ENCODE peak calls at places on chromosomes 3 and 15, in seven cellular contexts. N is esophagus squamous epithelium, W is ELF-1, X is GF-D8, E is NCI-H748 treated with DMSO at 0.1 percent for 48 hours, Q is GM23248, H is spleen. L is an unnamed sample.

GRCh38 chr15:74767167-74768098 is 14.4 kb upstream of the CSK start:
- DNase-seq in N (no peak), W (no peak), X (no peak), E (no peak), Q (no peak), H (no peak), L (no peak)

GRCh38 chr15:56608140-56608778 is 125.0 kb downstream of the ZNF280D start:
- DNase-seq in N (no peak), W (no peak), X (no peak), E (no peak), Q (no peak), H (no peak), L (peak)

GRCh38 chr3:64599651-64600050 is 88.1 kb downstream of the ADAMTS9 start:
- DNase-seq in N (no peak), W (no peak), X (no peak), E (no peak), Q (no peak), H (no peak), L (no peak)

GRCh38 chr3:159881208-159881607 is 107.4 kb upstream of the IL12A start:
- DNase-seq in N (no peak), W (no peak), X (no peak), E (no peak), Q (no peak), H (no peak), L (no peak)

GRCh38 chr15:67766963-67767362 is 58.3 kb upstream of the SKOR1 start:
- DNase-seq in N (no peak), W (no peak), X (no peak), E (no peak), Q (no peak), H (no peak), L (no peak)

GRCh38 chr3:56467108-56467507 is 1.2 kb downstream of the ERC2 start:
- DNase-seq in N (no peak), W (peak), X (no peak), E (peak), Q (no peak), H (no peak), L (no peak)

GRCh38 chr3:111747490-111747889 is 111.6 kb upstream of the PHLDB2 start:
- DNase-seq in N (no peak), W (no peak), X (no peak), E (no peak), Q (peak), H (no peak), L (no peak)

GRCh38 chr3:153099131-153099530 is 62.9 kb upstream of the RAP2B start:
- DNase-seq in N (no peak), W (no peak), X (no peak), E (no peak), Q (no peak), H (no peak), L (no peak)

GRCh38 chr15:91807122-91807521 is 46.4 kb upstream of the SLCO3A1 start:
- DNase-seq in N (no peak), W (no peak), X (no peak), E (peak), Q (no peak), H (no peak), L (no peak)

GRCh38 chr15:41599061-41599460 is 40.0 kb downstream of the TYRO3 start:
- DNase-seq in N (no peak), W (no peak), X (no peak), E (no peak), Q (no peak), H (no peak), L (no peak)

GRCh38 chr3:156483426-156483825 is 71.5 kb downstream of the SSR3 start:
- DNase-seq in N (no peak), W (no peak), X (no peak), E (no peak), Q (peak), H (no peak), L (peak)

GRCh38 chr15:91142097-91142744 is 42.2 kb downstream of the SV2B start:
- DNase-seq in N (no peak), W (no peak), X (peak), E (no peak), Q (peak), H (no peak), L (no peak)

GRCh38 chr15:57444877-57445513 is 68.7 kb downstream of the CGNL1 start:
- DNase-seq in N (no peak), W (no peak), X (no peak), E (no peak), Q (peak), H (no peak), L (no peak)

GRCh38 chr3:139737682-139738361 is 60.0 kb upstream of the NMNAT3 start:
- DNase-seq in N (no peak), W (no peak), X (no peak), E (no peak), Q (no peak), H (no peak), L (no peak)

GRCh38 chr3:174116421-174116820 is 718.9 kb downstream of the NLGN1 start:
- DNase-seq in N (no peak), W (no peak), X (no peak), E (no peak), Q (peak), H (no peak), L (no peak)

GRCh38 chr3:10392244-10392643 is 71.3 kb upstream of the SEC13 start:
- DNase-seq in N (no peak), W (no peak), X (no peak), E (no peak), Q (no peak), H (peak), L (no peak)

GRCh38 chr3:164326714-164327113 is 751.6 kb downstream of the SI start:
- DNase-seq in N (no peak), W (no peak), X (no peak), E (no peak), Q (no peak), H (no peak), L (no peak)

GRCh38 chr3:58725326-58725853 is 58.8 kb upstream of the FAM3D start:
- DNase-seq in N (no peak), W (no peak), X (no peak), E (no peak), Q (no peak), H (no peak), L (no peak)

GRCh38 chr3:140995881-140996280 is 54.2 kb downstream of the SLC25A36 start:
- DNase-seq in N (no peak), W (no peak), X (no peak), E (no peak), Q (peak), H (no peak), L (no peak)

GRCh38 chr3:131031660-131032059 is 5.0 kb downstream of the NEK11 start:
- DNase-seq in N (no peak), W (no peak), X (no peak), E (no peak), Q (peak), H (no peak), L (peak)

GRCh38 chr15:72231847-72232461 is 964 bp upstream of the PKM start:
- DNase-seq in N (peak), W (peak), X (peak), E (peak), Q (peak), H (no peak), L (peak)

GRCh38 chr3:1214928-1215327 is 122.1 kb downstream of the CNTN6 start:
- DNase-seq in N (no peak), W (no peak), X (no peak), E (no peak), Q (peak), H (no peak), L (no peak)

GRCh38 chr15:66642514-66642913 is 59.5 kb upstream of the SMAD6 start:
- DNase-seq in N (no peak), W (no peak), X (no peak), E (no peak), Q (no peak), H (no peak), L (no peak)

GRCh38 chr3:15713364-15713763 is 84.4 kb downstream of the ANKRD28 start:
- DNase-seq in N (no peak), W (no peak), X (no peak), E (no peak), Q (no peak), H (no peak), L (no peak)

GRCh38 chr3:188187055-188187454 is 33.1 kb downstream of the LPP start:
- DNase-seq in N (no peak), W (no peak), X (no peak), E (no peak), Q (no peak), H (no peak), L (no peak)

GRCh38 chr3:195117978-195118581 is 152.9 kb downstream of the XXYLT1 start:
- DNase-seq in N (no peak), W (peak), X (peak), E (no peak), Q (no peak), H (no peak), L (no peak)

GRCh38 chr15:93359780-93360161 is 270.8 kb upstream of the RGMA start:
- DNase-seq in N (no peak), W (peak), X (no peak), E (no peak), Q (no peak), H (no peak), L (no peak)

GRCh38 chr3:169668957-169669681 is 5.6 kb upstream of the MECOM start:
- DNase-seq in N (no peak), W (peak), X (no peak), E (peak), Q (peak), H (peak), L (peak)

L was measured in GM03348.